ENCODE peak calls at places on chromosomes 3 and 15, in nine cellular contexts. F is CD8-positive, alpha-beta T cell; E is OCI-LY7; K is GM06990; G is lower lobe of right lung; Y is heart left ventricle; Q is HFF-Myc; C is ovary; Z is stomach. I is an unnamed sample.

GRCh38 chr3:153163349-153164008 is 1.5 kb downstream of the RAP2B start:
- DNase-seq in F (no peak), E (peak), K (no peak), G (no peak), Y (no peak), Q (no peak), C (no peak), Z (no peak), I (no peak)

GRCh38 chr15:75238150-75238549 is 20.0 kb upstream of the GOLGA6C start:
- DNase-seq in F (no peak), E (no peak), K (no peak), G (no peak), Y (no peak), Q (no peak), C (no peak), Z (no peak), I (no peak)

GRCh38 chr15:40314723-40315276 is 7.1 kb upstream of the PLCB2 start:
- DNase-seq in F (no peak), E (no peak), K (no peak), G (no peak), Y (no peak), Q (no peak), C (no peak), Z (no peak), I (no peak)

GRCh38 chr3:10551821-10552630 is 46.6 kb upstream of the ATP2B2 start:
- DNase-seq in F (peak), E (no peak), K (peak), G (peak), Y (no peak), Q (no peak), C (no peak), Z (no peak), I (peak)

GRCh38 chr15:70783610-70784021 is 20.3 kb upstream of the UACA start:
- DNase-seq in F (no peak), E (no peak), K (no peak), G (no peak), Y (no peak), Q (no peak), C (no peak), Z (peak), I (peak)

GRCh38 chr3:66396161-66396760 is 104.6 kb downstream of the LRIG1 start:
- DNase-seq in F (no peak), E (no peak), K (no peak), G (no peak), Y (no peak), Q (no peak), C (no peak), Z (no peak), I (no peak)

GRCh38 chr3:159458010-159458409 is 530.6 kb upstream of the IL12A start:
- DNase-seq in F (no peak), E (no peak), K (no peak), G (no peak), Y (no peak), Q (peak), C (no peak), Z (no peak), I (peak)

GRCh38 chr15:30923429-30923828 is 19.7 kb downstream of the FAN1 start:
- DNase-seq in F (no peak), E (no peak), K (no peak), G (no peak), Y (peak), Q (no peak), C (no peak), Z (peak), I (no peak)

GRCh38 chr15:29978411-29979382 is 104.1 kb upstream of the GOLGA8J start:
- DNase-seq in F (no peak), E (no peak), K (no peak), G (no peak), Y (no peak), Q (no peak), C (no peak), Z (no peak), I (no peak)

GRCh38 chr3:99984139-99984538 is 130.2 kb downstream of the FILIP1L start:
- DNase-seq in F (no peak), E (no peak), K (no peak), G (no peak), Y (no peak), Q (no peak), C (no peak), Z (no peak), I (no peak)

GRCh38 chr15:52337961-52338535 is 42.4 kb upstream of the MYO5C start:
- DNase-seq in F (no peak), E (no peak), K (no peak), G (no peak), Y (no peak), Q (no peak), C (no peak), Z (no peak), I (no peak)

GRCh38 chr3:155352900-155353490 is 59.5 kb upstream of the STRIT1 start:
- DNase-seq in F (no peak), E (peak), K (no peak), G (no peak), Y (no peak), Q (no peak), C (no peak), Z (no peak), I (no peak)

GRCh38 chr3:15638193-15638890 is 36.8 kb downstream of the BTD start:
- DNase-seq in F (no peak), E (no peak), K (no peak), G (no peak), Y (no peak), Q (no peak), C (no peak), Z (no peak), I (no peak)

GRCh38 chr3:13705051-13705450 is 156.1 kb downstream of the FBLN2 start:
- DNase-seq in F (no peak), E (no peak), K (no peak), G (no peak), Y (no peak), Q (no peak), C (no peak), Z (no peak), I (no peak)

GRCh38 chr3:160395297-160395696 is 3.7 kb downstream of the IFT80 start:
- DNase-seq in F (no peak), E (no peak), K (no peak), G (no peak), Y (no peak), Q (no peak), C (no peak), Z (no peak), I (no peak)

GRCh38 chr15:66932634-66933024 is 132.8 kb upstream of the SMAD3 start:
- DNase-seq in F (no peak), E (no peak), K (no peak), G (no peak), Y (no peak), Q (no peak), C (no peak), Z (no peak), I (no peak)

GRCh38 chr3:22450785-22451400 is 699.9 kb upstream of the ZNF385D start:
- DNase-seq in F (no peak), E (no peak), K (no peak), G (no peak), Y (no peak), Q (no peak), C (no peak), Z (no peak), I (no peak)

GRCh38 chr15:96070636-96071035 is 259.9 kb upstream of the NR2F2 start:
- DNase-seq in F (no peak), E (no peak), K (no peak), G (no peak), Y (no peak), Q (no peak), C (no peak), Z (no peak), I (no peak)

GRCh38 chr15:29864501-29864900 is 42.2 kb upstream of the TJP1 start:
- DNase-seq in F (no peak), E (no peak), K (no peak), G (no peak), Y (no peak), Q (no peak), C (no peak), Z (no peak), I (no peak)

GRCh38 chr3:127405791-127406190 is 117.9 kb upstream of the PRR20G start:
- DNase-seq in F (no peak), E (no peak), K (no peak), G (no peak), Y (no peak), Q (no peak), C (no peak), Z (peak), I (no peak)

GRCh38 chr15:74497584-74497983 is 36.6 kb upstream of the UBL7 start:
- DNase-seq in F (no peak), E (no peak), K (peak), G (no peak), Y (no peak), Q (no peak), C (no peak), Z (no peak), I (peak)

GRCh38 chr3:132638721-132639120 is 20.9 kb downstream of the ACAD11 start:
- DNase-seq in F (no peak), E (no peak), K (no peak), G (no peak), Y (no peak), Q (no peak), C (no peak), Z (no peak), I (no peak)

GRCh38 chr3:51637941-51638471 is 33.0 kb upstream of the TEX264 start:
- DNase-seq in F (no peak), E (peak), K (no peak), G (no peak), Y (no peak), Q (peak), C (no peak), Z (peak), I (peak)

GRCh38 chr3:188979236-188979635 is 192.5 kb upstream of the TPRG1 start:
- DNase-seq in F (no peak), E (no peak), K (no peak), G (no peak), Y (no peak), Q (no peak), C (no peak), Z (no peak), I (no peak)

GRCh38 chr3:7289113-7289512 is 428.2 kb downstream of the GRM7 start:
- DNase-seq in F (no peak), E (no peak), K (no peak), G (no peak), Y (no peak), Q (no peak), C (no peak), Z (no peak), I (no peak)

GRCh38 chr3:7282988-7283387 is 422.1 kb downstream of the GRM7 start:
- DNase-seq in F (no peak), E (no peak), K (no peak), G (no peak), Y (no peak), Q (no peak), C (no peak), Z (no peak), I (no peak)

GRCh38 chr3:7288133-7288532 is 427.2 kb downstream of the GRM7 start:
- DNase-seq in F (no peak), E (no peak), K (no peak), G (no peak), Y (no peak), Q (no peak), C (no peak), Z (no peak), I (no peak)

GRCh38 chr3:7290062-7290825 is 429.3 kb downstream of the GRM7 start:
- DNase-seq in F (no peak), E (no peak), K (no peak), G (no peak), Y (no peak), Q (no peak), C (no peak), Z (no peak), I (no peak)

GRCh38 chr3:7285502-7285901 is 424.6 kb downstream of the GRM7 start:
- DNase-seq in F (no peak), E (no peak), K (no peak), G (no peak), Y (no peak), Q (no peak), C (no peak), Z (no peak), I (no peak)
- TF ChIP-seq CTCF in F (no peak), E (peak), K (peak), G (peak), Y (peak), Q (no peak), C (no peak), Z (no peak), I (no peak)

DNA sequence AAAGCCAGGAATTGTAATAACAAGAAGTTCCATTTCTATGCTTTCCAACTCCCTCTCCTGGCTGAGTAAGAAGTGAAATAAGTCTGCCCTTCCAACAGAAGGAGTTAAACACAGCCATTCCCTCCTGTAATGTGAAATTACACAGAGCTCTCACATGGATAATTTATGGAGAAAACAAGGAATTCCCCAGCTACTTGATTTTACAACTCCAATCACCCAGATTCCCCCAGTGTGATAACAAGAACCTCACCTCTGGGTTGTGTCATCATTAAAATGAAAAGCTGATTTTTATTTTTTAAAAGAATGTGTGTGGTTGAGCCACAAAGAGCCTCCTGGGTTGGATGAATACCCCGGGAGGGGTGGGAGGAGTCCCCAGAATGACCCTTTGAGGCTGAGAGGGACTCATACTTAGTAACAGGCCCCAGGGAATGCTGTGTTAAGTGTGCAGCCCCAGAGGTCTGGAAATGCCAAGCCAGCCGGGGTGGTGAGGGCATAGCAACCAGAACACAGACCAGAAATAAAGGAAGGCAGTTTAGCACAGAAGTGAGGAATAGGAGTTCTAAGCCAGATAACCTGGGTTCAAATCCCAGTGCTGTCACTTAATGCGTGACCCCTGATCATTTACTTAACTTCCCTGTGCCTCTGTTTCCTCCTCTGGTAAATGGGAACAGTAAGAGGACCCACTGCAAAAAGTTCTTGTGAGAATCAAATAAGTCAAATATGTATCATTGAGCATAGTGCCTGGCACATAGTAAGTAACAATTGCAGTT is 124.9 kb upstream of the ARHGEF3 start:
- DNase-seq in F (no peak), E (no peak), K (no peak), G (no peak), Y (no peak), Q (no peak), C (no peak), Z (no peak), I (peak)
- TF ChIP-seq CTCF in F (no peak), E (no peak), K (no peak), G (no peak), Y (no peak), Q (no peak), C (no peak), Z (no peak), I (peak)

DNA sequence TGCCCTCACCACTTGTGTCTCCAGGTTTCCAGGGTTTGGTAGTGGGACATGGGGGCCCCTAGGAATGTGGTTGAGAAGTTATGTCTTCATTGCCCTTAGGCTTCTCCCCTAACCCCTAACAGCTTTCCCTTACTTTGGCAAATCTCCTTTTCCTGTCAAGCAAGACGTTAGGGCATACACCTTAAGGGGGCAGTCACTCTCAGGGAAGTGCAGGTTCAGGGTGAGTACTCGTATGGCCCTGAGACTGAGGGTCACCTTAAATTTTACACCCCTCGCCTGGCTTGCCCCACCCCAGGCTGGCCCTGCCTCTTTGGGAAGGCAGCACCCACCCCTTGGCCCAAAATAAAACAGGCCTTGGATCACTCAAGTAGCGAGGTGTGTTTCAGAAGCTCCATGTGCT is 33.5 kb downstream of the POLR2M start:
- DNase-seq in F (no peak), E (no peak), K (no peak), G (no peak), Y (no peak), Q (no peak), C (no peak), Z (no peak), I (no peak)
- TF ChIP-seq CTCF in F (no peak), E (no peak), K (no peak), G (no peak), Y (no peak), Q (no peak), C (no peak), Z (no peak), I (no peak)

GRCh38 chr15:78396976-78397375 is 41.0 kb upstream of the IREB2 start:
- DNase-seq in F (no peak), E (peak), K (no peak), G (peak), Y (peak), Q (no peak), C (peak), Z (peak), I (no peak)
- TF ChIP-seq CTCF in F (no peak), E (peak), K (peak), G (peak), Y (peak), Q (peak), C (no peak), Z (no peak), I (peak)

GRCh38 chr3:73863546-73864079 is 238.9 kb upstream of the PDZRN3 start:
- DNase-seq in F (no peak), E (no peak), K (no peak), G (no peak), Y (no peak), Q (no peak), C (no peak), Z (no peak), I (no peak)

GRCh38 chr3:73874596-73874995 is 249.9 kb upstream of the PDZRN3 start:
- DNase-seq in F (no peak), E (no peak), K (no peak), G (no peak), Y (no peak), Q (no peak), C (no peak), Z (no peak), I (no peak)

GRCh38 chr3:73867524-73867923 is 242.8 kb upstream of the PDZRN3 start:
- DNase-seq in F (no peak), E (no peak), K (no peak), G (no peak), Y (no peak), Q (no peak), C (no peak), Z (no peak), I (no peak)

GRCh38 chr3:73868688-73869315 is 244.1 kb upstream of the PDZRN3 start:
- DNase-seq in F (no peak), E (no peak), K (no peak), G (no peak), Y (no peak), Q (peak), C (peak), Z (peak), I (peak)
- TF ChIP-seq CTCF in F (no peak), E (peak), K (peak), G (peak), Y (peak), Q (peak), C (no peak), Z (no peak), I (peak)

DNA sequence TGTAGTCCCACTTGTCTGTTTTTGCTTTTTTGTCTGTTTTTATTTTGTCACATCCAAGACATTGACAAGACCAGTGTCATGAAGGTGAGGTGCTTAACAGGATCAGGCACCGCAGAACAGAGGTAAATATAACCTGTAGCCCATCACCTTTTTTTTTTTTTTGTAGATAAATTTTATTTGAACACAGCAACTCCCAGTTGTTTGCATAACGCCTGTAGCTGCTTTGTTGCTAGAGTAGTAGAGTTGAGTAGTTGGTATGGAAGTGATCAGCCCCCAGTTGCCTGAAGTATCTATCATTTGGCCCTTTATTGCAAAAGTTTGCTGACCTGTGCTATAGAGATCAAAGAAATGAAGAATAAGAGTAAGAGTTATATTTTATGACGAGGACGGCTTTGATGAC is 135.0 kb downstream of the TCF12 start:
- DNase-seq in F (no peak), E (no peak), K (no peak), G (no peak), Y (no peak), Q (no peak), C (no peak), Z (no peak), I (no peak)
- TF ChIP-seq CTCF in F (no peak), E (no peak), K (no peak), G (no peak), Y (no peak), Q (no peak), C (no peak), Z (no peak), I (no peak)

DNA sequence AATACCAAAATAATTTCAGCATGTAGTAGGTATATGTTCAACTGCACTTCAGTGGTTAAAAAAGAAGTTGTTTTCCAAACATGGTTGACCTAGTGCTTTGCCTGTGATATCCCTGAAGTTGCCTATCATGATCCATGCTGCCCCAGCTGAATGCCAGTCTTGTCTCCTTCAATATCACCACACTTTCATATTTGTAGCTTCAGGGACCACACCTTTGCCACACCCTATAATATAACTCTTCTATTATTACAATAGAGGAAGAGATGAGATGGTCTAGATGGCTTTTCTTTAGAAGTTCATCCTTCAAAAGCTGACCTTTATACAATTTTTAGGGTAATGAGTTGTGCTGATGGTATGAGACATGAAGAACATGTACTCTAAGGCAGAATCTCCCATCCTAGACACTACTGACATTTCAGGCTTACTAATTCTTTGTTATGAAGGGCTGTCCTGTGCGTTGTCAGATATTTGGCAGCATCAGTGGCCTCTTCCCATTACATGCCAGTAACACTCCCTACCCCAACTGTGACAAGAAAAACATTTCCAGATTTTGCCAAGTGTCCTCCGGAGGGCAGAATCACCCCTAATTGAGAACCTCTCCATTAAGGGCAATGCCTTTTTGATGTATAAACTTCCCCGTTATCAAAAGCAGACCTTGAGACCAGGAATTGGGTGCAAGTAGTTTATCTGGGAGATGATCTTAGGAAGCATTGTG is 76.2 kb upstream of the PLCL2 start:
- DNase-seq in F (no peak), E (no peak), K (no peak), G (no peak), Y (no peak), Q (no peak), C (no peak), Z (no peak), I (no peak)
- TF ChIP-seq CTCF in F (no peak), E (peak), K (peak), G (no peak), Y (no peak), Q (peak), C (no peak), Z (no peak), I (no peak)

I was measured in foreskin keratinocyte.